ENCODE peak calls at places on chromosomes 13 and 19, in four cellular contexts. P is A549, I is H1, Y is GM12878. W is an unnamed sample.

GRCh38 chr19:50154529-50154928 is 8.6 kb downstream of the IZUMO2 start:
- DNase-seq in Y (no peak), I (no peak), P (no peak), W (no peak)

GRCh38 chr13:73025212-73026012 is 33.4 kb upstream of the KLF5 start:
- DNase-seq in Y (no peak), P (no peak), I (no peak), W (no peak)

GRCh38 chr13:79481685-79482052 is 714 bp downstream of the NDFIP2 start:
- DNase-seq in P (no peak), Y (no peak), I (no peak), W (peak; percentile 49)

GRCh38 chr13:112105244-112105681 is 38.3 kb downstream of the SOX1 start:
- DNase-seq in P (no peak), I (no peak), Y (no peak), W (no peak)

GRCh38 chr19:4700573-4700970 is 23.1 kb downstream of the DPP9 start:
- DNase-seq in I (peak; percentile 49), Y (no peak), P (no peak), W (no peak)

GRCh38 chr13:73403362-73404150 is 344.8 kb downstream of the KLF5 start:
- DNase-seq in P (no peak), Y (no peak), I (no peak), W (no peak)

GRCh38 chr19:13718733-13719132 is 45.6 kb upstream of the MRI1 start:
- DNase-seq in I (no peak), P (peak; percentile 65), Y (no peak), W (peak; percentile 41)

GRCh38 chr19:16822648-16823047 is 6.5 kb upstream of the SIN3B start:
- DNase-seq in Y (no peak), I (no peak), P (no peak), W (no peak)

GRCh38 chr13:95948646-95949045 is 104.6 kb downstream of the UGGT2 start:
- DNase-seq in P (no peak), Y (no peak), I (no peak), W (peak; percentile 26)

GRCh38 chr13:84479656-84480055 is 597.4 kb upstream of the SLITRK1 start:
- DNase-seq in P (no peak), Y (no peak), I (no peak), W (no peak)

GRCh38 chr13:31675521-31675953 is 63.8 kb upstream of the RXFP2 start:
- DNase-seq in P (no peak), Y (no peak), I (no peak), W (peak; percentile 5)

GRCh38 chr19:1133471-1133929 is 29.7 kb downstream of the GPX4 start:
- DNase-seq in P (peak; percentile 74), I (peak; percentile 80), Y (peak; percentile 79), W (peak; percentile 57)

GRCh38 chr19:34148672-34149185 is 23.6 kb upstream of the LSM14A start:
- DNase-seq in P (no peak), I (no peak), Y (no peak), W (no peak)

GRCh38 chr19:46955114-46955812 is 64.4 kb upstream of the NPAS1 start:
- DNase-seq in Y (no peak), P (no peak), I (no peak), W (peak; percentile 92)

GRCh38 chr19:27654266-27654990 is 1558.5 kb downstream of the UQCRFS1 start:
- DNase-seq in P (no peak), I (no peak), Y (no peak), W (no peak)

GRCh38 chr19:6616011-6616410 is 25.1 kb upstream of the CD70 start:
- DNase-seq in P (no peak), I (no peak), Y (no peak), W (no peak)

GRCh38 chr19:45485301-45486077 is 11.4 kb downstream of the RTN2 start:
- DNase-seq in P (peak; percentile 97), I (peak; percentile 100), Y (peak; percentile 71), W (peak; percentile 91)

GRCh38 chr19:15283141-15283885 is 49.0 kb downstream of the BRD4 start:
- DNase-seq in P (no peak), I (no peak), Y (no peak), W (no peak)

GRCh38 chr19:51427220-51427619 is 9.8 kb upstream of the SIGLEC10 start:
- DNase-seq in I (no peak), P (no peak), Y (no peak), W (no peak)

GRCh38 chr13:60152904-60153303 is 10.8 kb downstream of the DIAPH3 start:
- DNase-seq in Y (no peak), I (no peak), P (no peak), W (no peak)

GRCh38 chr13:60148918-60149317 is 14.8 kb downstream of the DIAPH3 start:
- DNase-seq in I (no peak), P (no peak), Y (no peak), W (no peak)

GRCh38 chr13:60155978-60156377 is 7.8 kb downstream of the DIAPH3 start:
- DNase-seq in Y (no peak), I (no peak), P (no peak), W (no peak)

GRCh38 chr13:60150538-60150937 is 13.2 kb downstream of the DIAPH3 start:
- DNase-seq in P (no peak), I (no peak), Y (no peak), W (no peak)

DNA sequence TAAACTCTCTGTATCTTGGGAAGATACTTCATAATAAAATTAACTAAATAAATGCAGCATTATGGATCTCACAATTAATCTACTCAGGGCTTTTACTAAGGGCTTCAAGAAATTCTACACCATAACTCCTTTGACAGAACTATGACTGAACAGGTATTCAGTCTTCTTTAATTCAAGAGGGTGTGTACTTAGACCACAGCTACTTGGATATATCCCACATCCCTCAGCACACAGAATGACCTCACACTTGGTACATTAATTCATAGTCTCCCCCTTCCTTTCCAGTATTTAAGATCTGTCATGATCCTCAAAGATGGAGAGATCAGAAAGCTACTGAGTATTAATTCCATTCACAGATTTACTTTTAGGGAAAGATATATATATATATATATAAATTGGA is 11.6 kb downstream of the DIAPH3 start:
- DNase-seq in I (no peak), Y (no peak), P (no peak), W (no peak)
- TF ChIP-seq MAX in I (no peak), Y (no peak), P (no peak), W (no peak)

DNA sequence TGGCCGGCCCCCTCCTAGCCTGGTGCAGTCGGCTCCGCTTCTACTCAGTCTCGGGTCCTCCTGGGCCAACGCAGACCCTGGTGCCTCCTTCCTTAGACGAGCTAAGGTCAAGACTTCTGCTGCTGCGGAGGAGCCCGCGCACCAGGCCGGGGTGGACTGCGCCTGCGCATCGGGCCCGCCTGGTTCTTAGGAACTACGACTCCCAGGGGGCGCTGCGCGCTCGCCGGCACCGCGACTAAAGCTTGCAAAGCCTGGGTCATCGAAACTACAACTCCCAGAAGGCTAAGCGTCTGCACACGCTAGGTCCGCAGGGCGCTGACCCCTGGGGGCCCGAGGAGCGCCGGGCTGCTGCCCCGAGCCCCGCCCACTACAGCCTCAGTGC is at the start of gene ZNF835:
- DNase-seq in I (peak; percentile 86), Y (no peak), P (no peak), W (no peak)
- H3K4me3 ChIP-seq in I (no peak within 1 kb of the TSS), Y (no peak within 1 kb of the TSS), P (no peak within 1 kb of the TSS), W (no peak within 1 kb of the TSS)

DNA sequence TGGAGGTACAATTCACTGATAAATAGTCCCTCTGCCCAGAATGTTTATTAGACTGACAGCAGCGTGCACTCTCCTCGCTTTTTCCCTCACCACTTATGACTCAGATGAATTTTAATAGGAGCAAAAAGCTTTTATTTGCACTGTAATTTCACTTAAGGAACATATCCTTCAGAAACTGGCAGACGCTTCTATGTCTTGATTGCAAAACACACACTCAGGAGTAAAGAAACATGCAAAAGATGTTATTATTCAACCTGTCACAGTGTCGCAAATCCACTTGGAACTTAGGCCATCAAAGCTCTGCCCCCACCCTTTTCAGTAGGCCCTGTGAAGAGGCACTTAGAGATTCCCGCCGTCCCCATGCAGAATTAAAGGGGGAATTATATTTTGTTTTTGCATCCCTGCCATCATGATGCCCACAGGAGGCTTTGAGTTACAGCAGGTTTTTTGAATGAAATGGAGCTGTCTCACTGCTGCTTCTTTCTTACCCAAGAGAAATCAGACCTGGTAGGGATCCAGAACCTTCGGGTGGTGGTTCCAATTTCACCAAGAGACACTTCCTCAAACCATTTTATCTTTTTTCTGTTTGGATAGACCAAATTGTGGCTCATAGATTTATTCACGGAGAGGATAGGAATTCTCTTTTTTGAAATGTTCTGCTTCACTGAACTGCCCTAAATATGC is 74.5 kb downstream of the GGACT start:
- DNase-seq in P (no peak), I (no peak), Y (no peak), W (no peak)
- TF ChIP-seq MAX in P (no peak), I (no peak), Y (no peak), W (no peak)

DNA sequence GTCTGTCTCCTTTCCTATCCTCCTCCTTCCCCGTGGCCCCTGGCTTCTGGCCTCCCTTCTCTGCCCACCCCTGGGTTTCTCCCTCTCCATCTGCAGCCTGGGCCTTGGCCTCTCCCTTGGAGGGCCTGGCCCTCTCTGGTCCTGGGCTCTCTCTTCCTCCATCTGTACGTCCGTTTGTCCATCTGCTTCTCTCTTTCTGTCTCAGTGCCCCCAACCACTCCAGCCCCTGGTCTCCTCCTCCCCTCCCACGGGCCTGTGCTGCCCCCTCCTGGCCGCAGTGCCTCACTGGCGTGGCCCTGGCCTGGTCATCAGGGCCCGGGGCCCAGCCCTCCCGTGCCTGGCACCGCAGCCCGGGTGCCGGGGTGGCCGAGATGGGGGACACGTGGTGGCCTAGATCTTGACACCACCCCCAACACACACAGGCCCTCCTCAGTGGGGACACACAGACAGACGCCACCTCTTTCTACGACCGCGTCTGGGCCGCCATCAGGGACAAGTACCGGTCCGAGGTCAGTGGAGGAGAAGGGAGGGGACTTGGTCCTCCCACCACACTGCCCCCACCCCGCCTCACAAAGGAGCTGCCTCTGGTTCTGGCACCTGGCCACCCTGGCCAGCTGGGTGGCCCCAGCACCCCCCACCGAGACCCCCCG is 11.3 kb downstream of the PRKCSH start:
- DNase-seq in P (peak; percentile 40), Y (no peak), I (peak; percentile 95), W (peak; percentile 58)
- H3K4me3 ChIP-seq in P (no peak overlapping the region), Y (no peak overlapping the region), I (no peak overlapping the region), W (no peak overlapping the region)

DNA sequence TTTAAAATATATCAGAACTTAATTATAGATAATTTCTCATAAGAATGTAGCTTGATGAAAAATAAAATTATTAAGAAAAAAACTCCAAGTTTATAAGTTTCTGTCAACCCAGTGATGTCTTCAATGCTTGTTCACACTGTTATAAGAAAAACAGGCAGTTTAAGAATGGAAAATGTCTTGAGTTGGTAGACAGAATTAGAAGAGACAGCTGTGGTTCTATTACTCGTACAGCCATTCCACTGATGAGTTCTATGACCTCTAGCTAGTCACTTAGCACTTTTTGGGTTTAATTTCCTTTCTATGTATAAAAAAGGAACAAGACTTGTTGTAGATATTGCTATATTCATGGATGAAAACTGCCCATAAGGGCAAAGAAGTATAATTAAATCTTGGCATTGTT is 1013.1 kb upstream of the ATXN8OS start:
- DNase-seq in Y (no peak), P (no peak), I (no peak), W (no peak)
- TF ChIP-seq MAX in Y (no peak), P (no peak), I (no peak), W (no peak)

GRCh38 chr13:106858910-106859309 is 291.0 kb upstream of the ARGLU1 start:
- DNase-seq in Y (no peak), I (no peak), P (no peak), W (no peak)
- H3K4me3 ChIP-seq in Y (no peak overlapping the region), I (peak overlapping the region; percentile 5), P (no peak overlapping the region), W (no peak overlapping the region)

GRCh38 chr19:37980419-37980975 is 73.5 kb downstream of the SIPA1L3 start:
- DNase-seq in P (no peak), I (no peak), Y (no peak), W (no peak)
- TF ChIP-seq MAX in P (no peak), I (no peak), Y (no peak), W (no peak)